ENCODE peak calls at places on chromosome 11, in seven cellular contexts. S is NK-92 treated with Interleukin-12 subunit alpha and Interleukin-12 subunit beta, amount 100 ng/mL, for 24 hours; U is activated naive CD4-positive, alpha-beta T cell; F is putamen; X is naive thymus-derived CD4-positive, alpha-beta T cell; R is Ammon's horn; O is T follicular helper cell. A is an unnamed sample.

GRCh38 chr11:7672960-7673723 is at the start of gene CYB5R2:
- DNase-seq in S (no peak), U (no peak), F (peak), X (no peak), R (peak), O (no peak), A (no peak)

GRCh38 chr11:69541001-69541285 is 59.5 kb downstream of the LINC01488 start:
- DNase-seq in S (no peak), U (no peak), F (no peak), X (no peak), R (no peak), O (no peak), A (no peak)

GRCh38 chr11:47765086-47765485 is 2.1 kb downstream of the FNBP4 start:
- DNase-seq in S (no peak), U (no peak), F (no peak), X (no peak), R (no peak), O (no peak), A (no peak)

GRCh38 chr11:128316541-128317206 is 270.7 kb downstream of the ETS1 start:
- DNase-seq in S (no peak), U (no peak), F (no peak), X (no peak), R (no peak), O (no peak), A (no peak)

GRCh38 chr11:19882356-19882755 is 169.7 kb downstream of the NAV2 start:
- DNase-seq in S (no peak), U (no peak), F (no peak), X (no peak), R (no peak), O (no peak), A (no peak)

GRCh38 chr11:5620606-5621521 is 3.9 kb upstream of the TRIM34 start:
- DNase-seq in S (no peak), U (no peak), F (no peak), X (no peak), R (no peak), O (no peak), A (no peak)

GRCh38 chr11:125332821-125333220 is 163.2 kb downstream of the FEZ1 start:
- DNase-seq in S (no peak), U (no peak), F (no peak), X (no peak), R (no peak), O (no peak), A (no peak)

GRCh38 chr11:78212586-78213371 is 24.1 kb downstream of the USP35 start:
- DNase-seq in S (no peak), U (no peak), F (no peak), X (no peak), R (no peak), O (no peak), A (no peak)

GRCh38 chr11:104870910-104871309 is 27.4 kb downstream of the CASP12 start:
- DNase-seq in S (no peak), U (no peak), F (no peak), X (no peak), R (no peak), O (no peak), A (no peak)

GRCh38 chr11:9787260-9787659 is 123.4 kb downstream of the SWAP70 start:
- DNase-seq in S (no peak), U (no peak), F (no peak), X (no peak), R (no peak), O (no peak), A (no peak)

GRCh38 chr11:118910309-118911112 is 15.2 kb downstream of the BCL9L start:
- DNase-seq in S (no peak), U (no peak), F (no peak), X (no peak), R (no peak), O (peak), A (peak)

GRCh38 chr11:68009391-68010000 is 631 bp upstream of the ALDH3B1 start:
- DNase-seq in S (no peak), U (no peak), F (no peak), X (no peak), R (no peak), O (no peak), A (no peak)

GRCh38 chr11:10044618-10045017 is 249.4 kb downstream of the SBF2 start:
- DNase-seq in S (no peak), U (no peak), F (no peak), X (no peak), R (no peak), O (no peak), A (no peak)

GRCh38 chr11:55707029-55707428 is 45.0 kb downstream of the OR4C6 start:
- DNase-seq in S (no peak), U (no peak), F (peak), X (no peak), R (peak), O (no peak), A (no peak)

GRCh38 chr11:14861680-14862079 is 30.4 kb downstream of the CYP2R1 start:
- DNase-seq in S (no peak), U (no peak), F (no peak), X (no peak), R (no peak), O (no peak), A (no peak)

GRCh38 chr11:68680541-68681231 is 3.7 kb upstream of the GAL start:
- DNase-seq in S (no peak), U (no peak), F (no peak), X (no peak), R (no peak), O (no peak), A (no peak)

GRCh38 chr11:122746050-122746478 is 90.5 kb downstream of the UBASH3B start:
- DNase-seq in S (no peak), U (no peak), F (no peak), X (peak), R (peak), O (no peak), A (peak)

GRCh38 chr11:33040127-33040861 is 922 bp downstream of the TCP11L1 start:
- DNase-seq in S (no peak), U (no peak), F (no peak), X (peak), R (peak), O (peak), A (peak)

GRCh38 chr11:74468058-74468457 is 709 bp upstream of the KCNE3 start:
- DNase-seq in S (no peak), U (no peak), F (no peak), X (no peak), R (no peak), O (no peak), A (no peak)

GRCh38 chr11:100832851-100833250 is 145.8 kb downstream of the ARHGAP42 start:
- DNase-seq in S (no peak), U (no peak), F (no peak), X (no peak), R (peak), O (no peak), A (no peak)

GRCh38 chr11:125071408-125071807 is 8.3 kb downstream of the SLC37A2 start:
- DNase-seq in S (no peak), U (no peak), F (no peak), X (no peak), R (no peak), O (no peak), A (no peak)

GRCh38 chr11:103649401-103649895 is 387.0 kb upstream of the DDI1 start:
- DNase-seq in S (no peak), U (no peak), F (no peak), X (no peak), R (no peak), O (no peak), A (no peak)

GRCh38 chr11:15208570-15209222 is 94.0 kb downstream of the INSC start:
- DNase-seq in S (peak), U (peak), F (peak), X (peak), R (peak), O (peak), A (peak)